ENCODE peak calls at places on chromosomes 2 and 18, in seven cellular contexts. B is gastrocnemius medialis; W is ovary; Z is Peyer's patch; F is CD4-positive, CD25-positive, alpha-beta regulatory T cell; N is CD4-positive, alpha-beta T cell; K is tibial artery. Y is an unnamed sample.

GRCh38 chr2:144426981-144427479 is 92.9 kb downstream of the ZEB2 start:
- DNase-seq in Z (no peak), B (no peak), W (no peak), F (no peak), K (no peak), N (no peak), Y (peak; percentile 47)

GRCh38 chr2:13650586-13651180 is 933.9 kb downstream of the TRIB2 start:
- DNase-seq in Z (no peak), F (no peak), N (no peak), W (no peak), K (no peak), B (no peak), Y (peak; percentile 11)

GRCh38 chr2:167331636-167332232 is 443.5 kb downstream of the XIRP2 start:
- DNase-seq in F (no peak), B (no peak), K (no peak), W (no peak), N (no peak), Z (no peak), Y (peak; percentile 48)

GRCh38 chr2:30226144-30227032 is 4.9 kb upstream of the LBH start:
- DNase-seq in F (no peak), B (no peak), N (no peak), K (no peak), Z (no peak), W (no peak), Y (no peak)

GRCh38 chr2:38750011-38750792 is 959 bp downstream of the SRSF7 start:
- DNase-seq in W (peak; percentile 75), N (peak; percentile 62), K (peak; percentile 83), B (peak; percentile 59), F (no peak), Z (peak; percentile 80), Y (peak; percentile 45)

GRCh38 chr2:134836986-134837385 is 1.4 kb upstream of the ACMSD start:
- DNase-seq in Z (no peak), K (no peak), F (no peak), W (no peak), B (no peak), N (no peak), Y (no peak)

GRCh38 chr2:99420031-99420430 is 69.8 kb downstream of the REV1 start:
- DNase-seq in B (no peak), W (no peak), K (no peak), F (no peak), Z (no peak), N (no peak), Y (no peak)

GRCh38 chr2:117917223-117917917 is 96.5 kb downstream of the CCDC93 start:
- DNase-seq in Z (no peak), F (no peak), N (no peak), W (no peak), B (no peak), K (no peak), Y (no peak)

GRCh38 chr2:127651987-127652550 is 6.1 kb downstream of the GPR17 start:
- DNase-seq in B (peak; percentile 35), F (no peak), N (no peak), Z (no peak), W (no peak), K (peak; percentile 94), Y (no peak)

GRCh38 chr2:134466141-134466540 is 212.3 kb downstream of the MGAT5 start:
- DNase-seq in N (no peak), Z (no peak), B (no peak), K (peak; percentile 17), F (peak; percentile 23), W (no peak), Y (peak; percentile 48)

GRCh38 chr2:9467687-9468086 is 6.7 kb upstream of the IAH1 start:
- DNase-seq in K (no peak), F (no peak), W (no peak), N (no peak), Z (no peak), B (no peak), Y (no peak)

GRCh38 chr2:235843591-235844395 is 324.4 kb downstream of the GBX2 start:
- DNase-seq in B (no peak), N (no peak), K (no peak), Z (no peak), W (no peak), F (no peak), Y (no peak)

GRCh38 chr2:112187805-112188596 is 49.8 kb downstream of the FBLN7 start:
- DNase-seq in B (no peak), F (peak; percentile 84), W (no peak), N (peak; percentile 75), K (no peak), Z (peak; percentile 80), Y (no peak)

GRCh38 chr2:217666338-217666737 is 336.5 kb downstream of the TNS1 start:
- DNase-seq in W (no peak), K (no peak), N (no peak), B (no peak), Z (no peak), F (no peak), Y (no peak)

GRCh38 chr18:61635901-61636528 is 256.8 kb downstream of the RNF152 start:
- DNase-seq in B (peak; percentile 13), N (peak; percentile 34), K (peak; percentile 81), Z (peak; percentile 82), W (peak; percentile 37), F (peak; percentile 18), Y (peak; percentile 84)

GRCh38 chr18:54223568-54224241 is 764 bp downstream of the MBD2 start:
- DNase-seq in K (no peak), F (no peak), W (peak; percentile 59), B (peak; percentile 29), N (peak; percentile 41), Z (peak; percentile 88), Y (peak; percentile 21)

GRCh38 chr2:239830066-239830717 is 194.9 kb downstream of the NDUFA10 start:
- DNase-seq in K (peak; percentile 51), F (no peak), B (no peak), Z (peak; percentile 33), N (no peak), W (peak; percentile 9), Y (no peak)

GRCh38 chr2:5287558-5288334 is 404.4 kb upstream of the SOX11 start:
- DNase-seq in B (no peak), F (no peak), Z (no peak), K (no peak), N (no peak), W (peak; percentile 32), Y (no peak)

GRCh38 chr2:68368657-68369339 is 3.7 kb downstream of the PLEK start:
- DNase-seq in W (no peak), B (no peak), N (no peak), F (no peak), Z (no peak), K (no peak), Y (peak; percentile 18)

GRCh38 chr18:74818776-74819175 is 221.1 kb downstream of the ZNF407 start:
- DNase-seq in Z (no peak), B (no peak), W (no peak), N (no peak), F (no peak), K (no peak), Y (no peak)

GRCh38 chr2:59390581-59390980 is 1149.5 kb upstream of the FANCL start:
- DNase-seq in Z (no peak), K (no peak), N (no peak), B (no peak), F (no peak), W (no peak), Y (no peak)

GRCh38 chr2:11788725-11789124 is 42.3 kb downstream of the LPIN1 start:
- DNase-seq in K (no peak), W (no peak), Z (no peak), F (no peak), N (no peak), B (no peak), Y (no peak)

GRCh38 chr2:39127973-39128372 is 7.1 kb upstream of the SOS1 start:
- DNase-seq in F (peak; percentile 22), N (peak; percentile 46), B (no peak), W (no peak), Z (peak; percentile 59), K (no peak), Y (peak; percentile 40)

DNA sequence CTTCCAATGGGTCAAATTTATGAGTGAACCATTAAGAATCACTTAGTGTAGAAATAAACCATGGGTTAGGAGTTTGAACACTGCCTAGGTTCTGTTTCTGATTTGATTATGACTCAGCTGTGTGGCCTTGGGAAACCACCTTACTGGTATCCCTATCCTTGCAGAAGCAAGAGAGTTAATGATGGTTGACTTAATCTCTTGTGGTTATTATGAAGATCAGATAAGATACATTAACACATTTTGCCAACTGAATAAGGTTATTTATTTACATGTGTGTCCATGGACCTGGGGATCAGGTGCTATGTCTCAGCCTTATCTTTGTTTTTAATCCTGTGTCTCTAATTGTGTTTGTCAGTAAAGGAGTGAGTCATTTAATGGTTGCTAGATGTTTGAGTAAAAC is 5.4 kb upstream of the KCNJ13 start:
- DNase-seq in B (no peak), F (peak; percentile 4), W (no peak), K (no peak), N (no peak), Z (peak; percentile 67), Y (no peak)
- H3K27ac ChIP-seq in B (no peak overlapping the region), F (peak overlapping the region; percentile 65), W (no peak overlapping the region), K (no peak overlapping the region), N (no peak overlapping the region), Z (no peak overlapping the region), Y (no peak overlapping the region)

DNA sequence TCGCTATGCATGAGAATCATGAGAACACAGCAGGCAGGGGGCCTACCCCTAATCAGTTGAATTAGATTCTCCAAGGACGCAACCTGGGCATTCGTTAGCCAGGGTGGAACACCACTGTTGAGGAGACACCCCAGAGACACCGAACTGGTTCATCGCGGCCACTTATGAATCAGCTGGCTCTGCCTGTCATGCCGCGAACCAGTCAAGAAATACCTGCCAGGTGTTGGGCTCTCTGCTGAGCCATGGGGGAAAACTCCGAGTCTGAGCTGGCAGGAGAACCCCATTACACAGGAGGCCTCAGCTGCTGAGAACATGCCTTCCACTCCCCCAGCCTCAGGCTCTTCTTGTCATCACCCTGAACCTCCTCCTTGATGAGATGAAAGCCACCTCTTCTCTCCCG is 184.3 kb downstream of the SMAD7 start:
- DNase-seq in F (no peak), B (no peak), K (no peak), W (no peak), Z (no peak), N (no peak), Y (no peak)
- H3K27ac ChIP-seq in F (no peak overlapping the region), B (peak overlapping the region; percentile 84), K (peak overlapping the region; percentile 36), W (no peak overlapping the region), Z (no peak overlapping the region), N (no peak overlapping the region), Y (no peak overlapping the region)

GRCh38 chr2:129744141-129744540 is 235.3 kb upstream of the RAB6C start:
- DNase-seq in N (no peak), F (no peak), B (no peak), W (no peak), K (no peak), Z (no peak), Y (no peak)
- H3K27ac ChIP-seq in N (no peak overlapping the region), F (no peak overlapping the region), B (no peak overlapping the region), W (no peak overlapping the region), K (no peak overlapping the region), Z (no peak overlapping the region), Y (no peak overlapping the region)

DNA sequence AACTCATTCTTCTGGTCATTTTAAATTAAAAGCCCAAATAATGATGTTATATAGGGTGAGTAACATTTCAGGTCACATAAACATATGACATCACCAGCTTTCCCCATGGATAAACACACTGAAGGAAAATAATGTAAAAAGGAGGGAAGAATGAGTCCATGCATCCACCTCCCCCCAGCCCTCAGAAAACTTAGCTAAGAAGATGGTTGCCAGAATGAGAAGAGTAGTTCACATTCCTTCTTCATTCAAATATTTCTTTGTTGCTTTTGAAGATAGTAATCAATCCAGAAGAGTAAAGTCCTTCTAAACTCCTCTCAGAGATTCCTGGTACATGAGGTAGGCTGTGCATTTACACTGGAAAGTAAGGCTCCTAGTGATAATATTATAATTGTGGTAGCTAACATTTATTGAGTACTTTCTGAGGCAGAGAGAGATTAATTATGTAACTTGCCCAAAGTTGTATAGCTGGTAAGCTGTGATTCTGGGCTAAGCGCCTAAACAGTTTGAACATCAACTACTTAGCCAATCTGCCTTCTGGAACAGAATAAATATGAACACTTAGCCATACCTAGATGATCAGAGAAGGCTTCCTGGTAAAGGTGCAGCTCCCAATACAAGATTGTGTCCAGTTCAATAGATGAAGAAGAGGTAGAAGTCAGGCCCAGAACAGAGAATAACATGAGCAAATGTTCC is 256.7 kb upstream of the FN1 start:
- DNase-seq in F (no peak), N (no peak), K (no peak), Z (no peak), B (no peak), W (no peak), Y (no peak)
- H3K27ac ChIP-seq in F (no peak overlapping the region), N (no peak overlapping the region), K (peak overlapping the region; percentile 77), Z (no peak overlapping the region), B (no peak overlapping the region), W (peak overlapping the region; percentile 22), Y (no peak overlapping the region)

Y was measured in SJCRH30.